ENCODE peak calls at places on chromosome 15, in nine cellular contexts. F is AG08396, W is anterior cingulate cortex, L is NCI-H1105 treated with DMSO at 0.1 percent for 48 hours, A is epithelial cell of proximal tubule, C is T follicular helper cell, G is AG08395, P is iris pigment epithelial cell, S is HEK293T. Y is an unnamed sample.

GRCh38 chr15:22904736-22905135 is 66.3 kb downstream of the NIPA2 start:
- DNase-seq in G (no peak), S (no peak), A (no peak), W (no peak), F (no peak), P (no peak), C (no peak), L (peak), Y (no peak)

GRCh38 chr15:42111924-42112323 is 17.6 kb upstream of the PLA2G4D start:
- DNase-seq in C (no peak), P (no peak), F (no peak), A (no peak), W (no peak), L (no peak), G (no peak), S (no peak), Y (no peak)

GRCh38 chr15:74648051-74648622 is 32.5 kb downstream of the CLK3 start:
- DNase-seq in C (no peak), W (no peak), F (no peak), L (no peak), G (no peak), A (no peak), P (no peak), S (no peak), Y (no peak)

GRCh38 chr15:37574985-37575384 is 359.5 kb upstream of the TMCO5A start:
- DNase-seq in S (no peak), C (no peak), A (no peak), G (no peak), P (no peak), F (no peak), L (no peak), W (no peak), Y (no peak)

GRCh38 chr15:50209804-50210203 is 27.8 kb downstream of the SLC27A2 start:
- DNase-seq in S (no peak), A (no peak), F (no peak), P (no peak), C (no peak), G (no peak), L (no peak), W (no peak), Y (no peak)

GRCh38 chr15:78422571-78423340 is 15.3 kb upstream of the IREB2 start:
- DNase-seq in S (peak), A (no peak), F (peak), P (peak), L (peak), W (no peak), C (peak), G (peak), Y (peak)

GRCh38 chr15:23564798-23565394 is 578 bp upstream of the MKRN3 start:
- DNase-seq in C (no peak), P (peak), A (no peak), L (no peak), S (no peak), F (no peak), G (no peak), W (no peak), Y (no peak)

GRCh38 chr15:71226536-71227455 is 111.5 kb downstream of the THSD4 start:
- DNase-seq in C (no peak), W (no peak), S (no peak), G (no peak), F (no peak), L (no peak), A (no peak), P (no peak), Y (no peak)